ENCODE peak calls at places on chromosomes 5 and 9, in eight cellular contexts. F, Y, I, G, Q, C, X and L are unnamed samples. For H3K36me3, the result is how much of the 10 kb centered on the place peaks cover.

GRCh38 chr5:15501057-15501791 is 1.2 kb downstream of the FBXL7 start:
- DNase-seq in Y (peak), I (peak), G (no peak), F (peak), X (peak), Q (peak), C (peak), L (peak)

GRCh38 chr5:114435885-114436299 is 74.0 kb downstream of the KCNN2 start:
- DNase-seq in X (no peak), I (no peak), Q (no peak), Y (no peak), G (no peak), F (no peak), C (no peak), L (no peak)

GRCh38 chr9:34985311-34985899 is 4.1 kb upstream of the DNAJB5 start:
- DNase-seq in F (peak), X (peak), G (peak), Q (peak), Y (no peak), I (peak), C (peak), L (peak)

GRCh38 chr9:137156567-137157375 is 13.1 kb downstream of the LRRC26 start:
- DNase-seq in X (peak), G (peak), Q (peak), I (peak), Y (no peak), F (no peak), C (peak), L (no peak)

GRCh38 chr5:171207256-171207866 is 101.7 kb upstream of the TLX3 start:
- DNase-seq in F (peak), Y (no peak), C (peak), G (no peak), I (peak), X (peak), Q (no peak), L (peak)

GRCh38 chr5:36688722-36689121 is 82.3 kb downstream of the SLC1A3 start:
- DNase-seq in G (no peak), Q (no peak), F (no peak), X (no peak), Y (no peak), C (peak), I (peak), L (peak)

GRCh38 chr9:116300360-116300759 is 146.8 kb downstream of the PAPPA start:
- DNase-seq in I (no peak), G (no peak), X (no peak), Q (no peak), Y (no peak), F (no peak), C (no peak), L (no peak)

GRCh38 chr5:54836959-54837534 is 148.3 kb downstream of the ESM1 start:
- DNase-seq in F (no peak), Q (no peak), Y (no peak), G (no peak), I (peak), C (no peak), X (no peak), L (no peak)

GRCh38 chr5:145484195-145484594 is 350.9 kb downstream of the PRELID2 start:
- DNase-seq in C (no peak), I (peak), Q (no peak), Y (no peak), F (peak), G (no peak), X (no peak), L (peak)

GRCh38 chr9:135176284-135176683 is 88.8 kb downstream of the OLFM1 start:
- DNase-seq in C (no peak), F (no peak), G (no peak), Q (no peak), X (no peak), I (no peak), Y (no peak), L (no peak)

GRCh38 chr9:26125693-26126092 is 447.4 kb upstream of the TUSC1 start:
- DNase-seq in G (no peak), C (no peak), F (no peak), X (no peak), Y (no peak), Q (no peak), I (no peak), L (no peak)

GRCh38 chr9:126164796-126165525 is 161.7 kb upstream of the MVB12B start:
- DNase-seq in F (no peak), G (no peak), Y (peak), I (no peak), X (no peak), C (no peak), Q (no peak), L (no peak)

GRCh38 chr5:72366324-72366976 is 46.3 kb downstream of the PTCD2 start:
- DNase-seq in C (peak), I (peak), Y (no peak), F (peak), X (peak), Q (peak), G (no peak), L (peak)

GRCh38 chr5:105145152-105145551 is 1582.6 kb upstream of the NUDT12 start:
- DNase-seq in Q (no peak), Y (no peak), F (no peak), X (no peak), C (no peak), I (no peak), G (no peak), L (no peak)

GRCh38 chr5:107469485-107469884 is 201.3 kb downstream of the EFNA5 start:
- DNase-seq in C (no peak), X (no peak), I (peak), Q (no peak), Y (no peak), G (no peak), F (peak), L (peak)

GRCh38 chr5:142753114-142753764 is 16.9 kb upstream of the ARHGAP26 start:
- DNase-seq in I (no peak), X (no peak), F (no peak), G (no peak), Q (peak), Y (peak), C (no peak), L (peak)

GRCh38 chr5:96094904-96095303 is 133.3 kb upstream of the ELL2 start:
- DNase-seq in Q (no peak), C (no peak), G (no peak), I (no peak), F (no peak), Y (no peak), X (no peak), L (no peak)

GRCh38 chr5:14204785-14205321 is 61.7 kb downstream of the TRIO start:
- DNase-seq in F (peak), I (peak), C (peak), G (no peak), Q (peak), X (no peak), Y (peak), L (peak)

GRCh38 chr5:19891658-19892057 is 96.3 kb downstream of the CDH18 start:
- DNase-seq in G (no peak), Q (no peak), C (no peak), X (no peak), F (peak), I (peak), Y (no peak), L (peak)

GRCh38 chr5:108461628-108462367 is 79.9 kb upstream of the FBXL17 start:
- DNase-seq in F (peak), I (peak), Y (no peak), G (no peak), X (no peak), C (no peak), Q (no peak), L (peak)

GRCh38 chr5:84861306-84861705 is 476.6 kb upstream of the EDIL3 start:
- DNase-seq in F (peak), G (no peak), I (peak), C (no peak), Q (no peak), Y (no peak), X (no peak), L (no peak)

GRCh38 chr5:102649731-102650130 is 105.4 kb upstream of the PAM start:
- DNase-seq in I (no peak), G (no peak), Q (no peak), C (no peak), Y (no peak), F (peak), X (no peak), L (no peak)

GRCh38 chr5:143495124-143495523 is 91.6 kb upstream of the NR3C1 start:
- DNase-seq in I (peak), G (no peak), F (no peak), X (no peak), Y (no peak), Q (no peak), C (no peak), L (peak)

GRCh38 chr9:109969559-109970237 is 189.7 kb downstream of the PALM2AKAP2 start:
- DNase-seq in Y (no peak), I (peak), C (no peak), F (no peak), X (no peak), G (no peak), Q (no peak), L (no peak)

GRCh38 chr9:1198085-1198484 is 147.9 kb downstream of the DMRT2 start:
- DNase-seq in I (peak), Y (no peak), X (no peak), C (no peak), G (no peak), F (no peak), Q (no peak), L (peak)

GRCh38 chr5:74361406-74362358 is 278.8 kb downstream of the ENC1 start:
- DNase-seq in X (no peak), F (no peak), C (peak), Y (no peak), G (no peak), Q (no peak), I (no peak), L (no peak)

GRCh38 chr5:177495243-177496060 is 2.0 kb downstream of the PDLIM7 start:
- DNase-seq in C (peak), Y (peak), I (peak), G (no peak), Q (peak), F (peak), X (peak), L (peak)

DNA sequence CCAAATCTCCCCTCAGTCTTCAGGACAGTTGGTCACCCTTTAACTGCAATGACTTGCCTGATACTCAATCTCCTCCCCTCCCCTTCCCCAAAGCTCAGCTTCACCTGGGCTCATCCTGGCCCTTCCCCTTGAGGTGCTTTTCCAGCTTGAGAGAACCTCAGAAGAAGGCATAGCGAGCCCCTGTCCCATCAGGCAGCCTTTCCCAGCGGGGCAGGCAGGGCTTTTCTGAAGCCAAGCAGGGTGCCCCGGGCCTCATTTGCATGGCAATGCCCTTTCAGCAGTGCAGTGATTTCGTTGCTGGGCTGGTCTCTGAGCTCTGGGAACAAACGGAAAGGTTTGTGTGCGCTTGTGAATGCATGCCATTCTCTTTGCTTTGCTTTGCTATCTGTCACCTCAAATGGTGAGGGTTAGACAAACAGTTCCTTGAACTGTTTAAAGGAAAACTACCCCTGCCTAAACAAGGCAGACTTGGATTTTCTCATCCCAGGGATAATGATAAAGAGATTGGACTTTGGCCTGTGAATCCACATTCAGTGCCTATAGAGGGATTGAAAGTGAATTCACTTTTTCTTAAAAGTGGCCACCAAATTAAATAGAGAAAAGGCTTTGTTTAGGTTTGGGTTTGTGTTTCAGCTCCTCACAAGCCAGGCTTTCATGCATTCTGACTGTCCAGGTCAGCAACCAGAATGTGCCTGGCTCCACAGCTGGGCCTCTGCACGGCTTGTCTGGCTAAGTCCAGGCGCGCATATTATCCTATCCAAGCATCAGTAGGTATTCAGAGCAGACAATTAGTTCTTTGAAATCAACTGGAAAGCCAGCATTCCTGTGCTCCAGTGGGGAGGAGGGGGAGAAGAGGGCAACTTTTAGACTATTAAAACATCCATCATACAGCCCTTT is 165.3 kb downstream of the ZNF608 start:
- DNase-seq in G (no peak), F (no peak), C (peak), Q (no peak), Y (no peak), X (peak), I (no peak), L (no peak)
- H3K4me3 ChIP-seq in G (no peak), F (no peak), C (no peak), Q (no peak), Y (no peak), X (no peak), I (no peak), L (no peak)

GRCh38 chr5:86684222-86684621 is 66.5 kb downstream of the COX7C start:
- DNase-seq in X (no peak), G (no peak), Q (no peak), I (no peak), C (no peak), Y (no peak), F (peak), L (peak)

GRCh38 chr5:86679949-86680348 is 62.2 kb downstream of the COX7C start:
- DNase-seq in X (no peak), G (no peak), Q (no peak), Y (no peak), I (no peak), F (no peak), C (no peak), L (no peak)

GRCh38 chr5:86675311-86675710 is 57.6 kb downstream of the COX7C start:
- DNase-seq in I (no peak), Y (no peak), C (no peak), Q (no peak), X (no peak), F (peak), G (no peak), L (no peak)

GRCh38 chr5:86679529-86679928 is 61.8 kb downstream of the COX7C start:
- DNase-seq in X (peak), I (peak), Q (peak), Y (no peak), C (peak), F (peak), G (no peak), L (peak)
- TF ChIP-seq CTCF in X (peak), I (peak), Q (peak), Y (peak), C (peak), F (peak), G (peak), L (peak)

GRCh38 chr9:100511205-100511604 is 38.3 kb downstream of the TMEFF1 start:
- DNase-seq in G (no peak), Q (no peak), I (no peak), F (no peak), X (no peak), Y (no peak), C (no peak), L (no peak)
- H3K36me3 ChIP-seq in G (under half), Q (under half), I (under half), F (under half), X (under half), Y (under half), C (under half), L (under half)

GRCh38 chr5:95009812-95010211 is 275.1 kb downstream of the MCTP1 start:
- DNase-seq in G (no peak), Y (no peak), F (no peak), Q (no peak), I (no peak), X (no peak), C (no peak), L (no peak)
- H3K4me3 ChIP-seq in G (no peak), Y (no peak), F (no peak), Q (no peak), I (no peak), X (no peak), C (no peak), L (no peak)

GRCh38 chr5:59086024-59086423 is 503.1 kb downstream of the RAB3C start:
- DNase-seq in I (no peak), Y (no peak), F (no peak), G (no peak), Q (no peak), X (no peak), C (no peak), L (no peak)
- TF ChIP-seq CTCF in I (no peak), Y (no peak), F (no peak), G (no peak), Q (no peak), X (no peak), C (no peak), L (no peak)

GRCh38 chr9:92257327-92257726 is 36.2 kb downstream of the IARS1 start:
- DNase-seq in X (no peak), G (no peak), Y (no peak), C (no peak), F (no peak), Q (no peak), I (no peak), L (no peak)

GRCh38 chr9:92265159-92265558 is 28.3 kb downstream of the IARS1 start:
- DNase-seq in I (peak), Q (no peak), C (no peak), F (no peak), Y (no peak), X (no peak), G (no peak), L (peak)

GRCh38 chr9:92266486-92266885 is 27.0 kb downstream of the IARS1 start:
- DNase-seq in Y (no peak), Q (peak), G (no peak), C (no peak), F (no peak), X (no peak), I (no peak), L (no peak)

GRCh38 chr9:92263131-92263530 is 30.4 kb downstream of the IARS1 start:
- DNase-seq in C (no peak), X (no peak), G (no peak), F (no peak), I (no peak), Y (no peak), Q (no peak), L (no peak)
- H3K36me3 ChIP-seq in C (under half), X (half or more), G (half or more), F (half or more), I (half or more), Y (half or more), Q (half or more), L (under half)